ENCODE peak calls at places on chromosomes 5 and 9, in five cellular contexts. E, M, O, B and N are unnamed samples. For H3K9me3, the result is how much of the 10 kb centered on the place peaks cover.

GRCh38 chr5:19479562-19479961 is 508.4 kb downstream of the CDH18 start:
- DNase-seq in E (no peak), B (no peak), O (no peak), M (no peak), N (no peak)

GRCh38 chr9:95018099-95018927 is 291.8 kb downstream of the AOPEP start:
- DNase-seq in B (peak), O (no peak), E (peak), M (peak), N (peak)

GRCh38 chr9:76618762-76619161 is 145.5 kb upstream of the PCA3 start:
- DNase-seq in O (no peak), B (no peak), E (no peak), M (peak), N (no peak)

GRCh38 chr5:150598046-150598445 is 42.4 kb upstream of the SYNPO start:
- DNase-seq in E (no peak), M (no peak), B (no peak), O (no peak), N (peak)

GRCh38 chr5:58122157-58122556 is 337.7 kb downstream of the PLK2 start:
- DNase-seq in M (no peak), O (no peak), B (no peak), E (no peak), N (no peak)

GRCh38 chr9:79357185-79357584 is 214.6 kb upstream of the TLE4 start:
- DNase-seq in E (no peak), O (no peak), M (no peak), B (no peak), N (no peak)

GRCh38 chr5:148790545-148791333 is 35.7 kb upstream of the ADRB2 start:
- DNase-seq in B (no peak), O (no peak), M (no peak), E (no peak), N (no peak)

GRCh38 chr9:126450537-126451205 is 124.0 kb downstream of the MVB12B start:
- DNase-seq in B (no peak), O (no peak), M (no peak), E (no peak), N (no peak)

GRCh38 chr9:77556396-77556795 is 91.7 kb downstream of the GNA14 start:
- DNase-seq in O (no peak), M (no peak), E (no peak), B (no peak), N (no peak)

GRCh38 chr9:110191616-110192015 is 16.3 kb downstream of the C9orf152 start:
- DNase-seq in B (no peak), E (no peak), M (no peak), O (no peak), N (no peak)

GRCh38 chr9:110189001-110189400 is 19.0 kb downstream of the C9orf152 start:
- DNase-seq in O (no peak), M (peak), E (no peak), B (no peak), N (no peak)

GRCh38 chr9:110197330-110198187 is 10.4 kb downstream of the C9orf152 start:
- DNase-seq in E (no peak), M (no peak), O (no peak), B (no peak), N (no peak)

GRCh38 chr9:110189559-110190311 is 18.2 kb downstream of the C9orf152 start:
- DNase-seq in O (no peak), E (no peak), B (no peak), M (no peak), N (no peak)

GRCh38 chr9:110192531-110193326 is 15.2 kb downstream of the C9orf152 start:
- DNase-seq in B (no peak), M (peak), O (no peak), E (no peak), N (no peak)
- H3K27ac ChIP-seq in B (no peak), M (peak), O (no peak), E (no peak), N (peak)

DNA sequence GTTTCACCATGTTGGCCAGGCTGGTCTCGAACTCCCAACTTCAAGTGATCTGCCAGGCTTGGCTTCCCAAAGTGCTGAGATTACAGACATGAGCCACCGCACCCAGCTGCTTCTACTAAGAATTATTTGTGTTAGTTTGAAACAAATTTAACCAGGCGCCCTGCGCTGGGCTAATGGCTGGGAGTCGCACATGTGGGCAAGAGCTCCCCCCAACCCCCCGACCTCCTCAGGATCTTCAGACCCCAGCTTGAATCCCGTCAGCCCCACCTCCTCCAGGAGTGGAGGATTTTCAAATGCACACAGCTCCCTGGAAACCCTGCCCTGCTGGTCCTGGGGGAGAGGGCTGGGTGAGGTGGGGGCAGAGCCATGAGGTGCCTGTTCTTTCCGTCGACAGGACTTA is 21.2 kb upstream of the SLC12A7 start:
- DNase-seq in O (no peak), E (no peak), M (no peak), B (no peak), N (peak)
- H3K9ac ChIP-seq in O (no peak), E (no peak), M (no peak), B (no peak), N (no peak)

GRCh38 chr5:3944930-3945329 is 349.3 kb downstream of the IRX1 start:
- DNase-seq in B (no peak), E (no peak), M (no peak), O (no peak), N (no peak)
- H3K9me3 ChIP-seq in B (under half), E (under half), M (under half), O (under half), N (under half)

GRCh38 chr9:22171691-22172090 is 162.6 kb upstream of the CDKN2B start:
- DNase-seq in M (no peak), E (no peak), O (no peak), B (no peak), N (no peak)

GRCh38 chr9:22170162-22170932 is 161.2 kb upstream of the CDKN2B start:
- DNase-seq in B (no peak), O (no peak), E (no peak), M (peak), N (no peak)

GRCh38 chr9:22169243-22169642 is 160.1 kb upstream of the CDKN2B start:
- DNase-seq in E (no peak), B (no peak), O (no peak), M (peak), N (no peak)

GRCh38 chr9:22169732-22170131 is 160.6 kb upstream of the CDKN2B start:
- DNase-seq in O (no peak), B (no peak), M (no peak), E (no peak), N (no peak)

GRCh38 chr9:22170990-22171663 is 162.0 kb upstream of the CDKN2B start:
- DNase-seq in M (no peak), O (no peak), E (no peak), B (no peak), N (no peak)
- H3K27ac ChIP-seq in M (no peak), O (no peak), E (no peak), B (no peak), N (no peak)